ENCODE peak calls at places on chromosome 11, in seven cellular contexts. One of them, this sample, is unnamed.

GRCh38 chr11:10664005-10664404 is 29.6 kb downstream of the IRAG1 start:
- DNase-seq in OCI-LY7: no peak
- DNase-seq in dorsolateral prefrontal cortex: no peak
- DNase-seq in AG10803: no peak
- DNase-seq in A549: no peak
- DNase-seq in GM20000: no peak
- DNase-seq in mucosa of descending colon: no peak
- DNase-seq in this sample: no peak

GRCh38 chr11:111911563-111912401 is at the start of gene CRYAB:
- DNase-seq in dorsolateral prefrontal cortex: peak; percentile 92
- DNase-seq in mucosa of descending colon: peak; percentile 76
- DNase-seq in AG10803: peak; percentile 98
- DNase-seq in GM20000: no peak
- DNase-seq in A549: no peak
- DNase-seq in OCI-LY7: no peak
- DNase-seq in this sample: peak; percentile 82

GRCh38 chr11:76077575-76078150 is 128.6 kb downstream of the WNT11 start:
- DNase-seq in GM20000: no peak
- DNase-seq in OCI-LY7: peak; percentile 8
- DNase-seq in A549: no peak
- DNase-seq in mucosa of descending colon: no peak
- DNase-seq in dorsolateral prefrontal cortex: no peak
- DNase-seq in AG10803: no peak
- DNase-seq in this sample: no peak

GRCh38 chr11:25612806-25613205 is 719.1 kb upstream of the ANO3 start:
- DNase-seq in A549: no peak
- DNase-seq in GM20000: no peak
- DNase-seq in dorsolateral prefrontal cortex: no peak
- DNase-seq in OCI-LY7: no peak
- DNase-seq in AG10803: no peak
- DNase-seq in mucosa of descending colon: no peak
- DNase-seq in this sample: no peak

GRCh38 chr11:120817131-120817530 is 206.8 kb upstream of the TBCEL start:
- DNase-seq in AG10803: no peak
- DNase-seq in dorsolateral prefrontal cortex: no peak
- DNase-seq in OCI-LY7: no peak
- DNase-seq in mucosa of descending colon: no peak
- DNase-seq in A549: no peak
- DNase-seq in GM20000: no peak
- DNase-seq in this sample: no peak

GRCh38 chr11:3972431-3972830 is 117.0 kb downstream of the STIM1 start:
- DNase-seq in GM20000: no peak
- DNase-seq in OCI-LY7: no peak
- DNase-seq in A549: no peak
- DNase-seq in AG10803: no peak
- DNase-seq in mucosa of descending colon: no peak
- DNase-seq in dorsolateral prefrontal cortex: no peak
- DNase-seq in this sample: no peak

GRCh38 chr11:30585067-30585891 is 874 bp downstream of the MPPED2 start:
- DNase-seq in GM20000: peak; percentile 53
- DNase-seq in A549: peak; percentile 3
- DNase-seq in OCI-LY7: no peak
- DNase-seq in AG10803: no peak
- DNase-seq in dorsolateral prefrontal cortex: peak; percentile 37
- DNase-seq in mucosa of descending colon: peak; percentile 41
- DNase-seq in this sample: no peak

GRCh38 chr11:126992804-126993111 is 7.8 kb downstream of the KIRREL3 start:
- DNase-seq in dorsolateral prefrontal cortex: no peak
- DNase-seq in mucosa of descending colon: no peak
- DNase-seq in GM20000: no peak
- DNase-seq in A549: no peak
- DNase-seq in AG10803: peak; percentile 98
- DNase-seq in OCI-LY7: no peak
- DNase-seq in this sample: peak; percentile 85

GRCh38 chr11:42239102-42239501 is 779.6 kb upstream of the LRRC4C start:
- DNase-seq in dorsolateral prefrontal cortex: no peak
- DNase-seq in GM20000: no peak
- DNase-seq in A549: no peak
- DNase-seq in OCI-LY7: no peak
- DNase-seq in AG10803: peak; percentile 53
- DNase-seq in mucosa of descending colon: no peak
- DNase-seq in this sample: no peak

GRCh38 chr11:1759151-1759850 is 4.4 kb downstream of the CTSD start:
- DNase-seq in dorsolateral prefrontal cortex: no peak
- DNase-seq in OCI-LY7: no peak
- DNase-seq in GM20000: no peak
- DNase-seq in AG10803: no peak
- DNase-seq in A549: no peak
- DNase-seq in mucosa of descending colon: peak; percentile 57
- DNase-seq in this sample: no peak

GRCh38 chr11:77209663-77210062 is 81.6 kb downstream of the MYO7A start:
- DNase-seq in OCI-LY7: no peak
- DNase-seq in A549: no peak
- DNase-seq in mucosa of descending colon: no peak
- DNase-seq in dorsolateral prefrontal cortex: no peak
- DNase-seq in AG10803: no peak
- DNase-seq in GM20000: no peak
- DNase-seq in this sample: no peak

DNA sequence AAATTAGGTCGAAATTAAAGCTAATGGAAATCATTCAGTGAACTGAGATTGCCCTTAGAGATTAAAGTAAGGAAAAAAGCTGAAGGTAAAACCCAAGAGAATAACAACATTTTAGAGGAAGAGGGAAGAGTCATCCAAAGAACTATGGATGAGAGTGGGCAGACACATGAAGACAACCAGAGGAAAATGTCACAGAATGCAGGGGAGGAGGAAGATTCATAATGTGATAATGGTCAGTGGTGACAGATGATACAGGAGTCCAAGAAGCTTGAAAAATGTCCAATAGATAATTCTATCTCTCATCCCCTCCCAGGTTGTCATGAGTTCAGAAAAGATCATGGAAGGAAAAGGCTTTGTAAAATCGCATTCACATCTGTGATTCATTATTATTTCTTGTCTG is 282.3 kb upstream of the CCDC90B start:
- DNase-seq in AG10803: no peak
- DNase-seq in A549: no peak
- DNase-seq in mucosa of descending colon: no peak
- DNase-seq in OCI-LY7: no peak
- DNase-seq in dorsolateral prefrontal cortex: no peak
- DNase-seq in GM20000: no peak
- DNase-seq in this sample: no peak
- TF ChIP-seq CTCF in AG10803: no peak
- TF ChIP-seq CTCF in A549: no peak
- TF ChIP-seq CTCF in mucosa of descending colon: no peak
- TF ChIP-seq CTCF in OCI-LY7: no peak
- TF ChIP-seq CTCF in dorsolateral prefrontal cortex: no peak
- TF ChIP-seq CTCF in GM20000: no peak
- TF ChIP-seq CTCF in this sample: no peak

GRCh38 chr11:118294053-118294452 is 10.5 kb upstream of the CD3E start:
- DNase-seq in GM20000: no peak
- DNase-seq in A549: no peak
- DNase-seq in OCI-LY7: no peak
- DNase-seq in dorsolateral prefrontal cortex: no peak
- DNase-seq in mucosa of descending colon: no peak
- DNase-seq in AG10803: no peak
- DNase-seq in this sample: no peak

GRCh38 chr11:118289411-118289810 is 15.1 kb upstream of the CD3E start:
- DNase-seq in GM20000: no peak
- DNase-seq in OCI-LY7: no peak
- DNase-seq in mucosa of descending colon: no peak
- DNase-seq in AG10803: no peak
- DNase-seq in dorsolateral prefrontal cortex: no peak
- DNase-seq in A549: no peak
- DNase-seq in this sample: peak; percentile 14

GRCh38 chr11:118287006-118287405 is 17.5 kb upstream of the CD3E start:
- DNase-seq in mucosa of descending colon: no peak
- DNase-seq in AG10803: peak; percentile 16
- DNase-seq in A549: no peak
- DNase-seq in dorsolateral prefrontal cortex: no peak
- DNase-seq in GM20000: no peak
- DNase-seq in OCI-LY7: no peak
- DNase-seq in this sample: peak; percentile 20

GRCh38 chr11:118291453-118291852 is 13.1 kb upstream of the CD3E start:
- DNase-seq in OCI-LY7: no peak
- DNase-seq in mucosa of descending colon: no peak
- DNase-seq in A549: no peak
- DNase-seq in AG10803: no peak
- DNase-seq in GM20000: no peak
- DNase-seq in dorsolateral prefrontal cortex: no peak
- DNase-seq in this sample: peak; percentile 19

DNA sequence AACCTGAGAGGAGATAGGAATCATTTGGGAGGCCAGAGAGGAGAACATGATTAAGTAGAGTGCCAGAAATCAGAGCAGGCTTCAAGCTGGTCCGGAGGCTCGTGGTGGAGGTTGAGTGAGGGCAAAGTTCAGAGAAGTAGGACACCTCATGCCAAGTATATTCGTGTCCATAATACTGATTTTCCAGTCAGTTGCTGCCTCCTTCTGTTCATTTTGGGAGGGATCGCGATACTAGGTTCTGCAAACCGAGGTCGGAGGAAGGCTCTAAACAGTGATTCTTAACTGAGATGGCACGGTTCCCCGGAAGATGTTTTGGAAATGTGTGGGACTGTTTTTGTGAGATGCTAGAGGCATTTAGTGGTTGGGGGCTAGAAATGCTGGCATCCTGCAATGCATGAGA is 13.6 kb upstream of the CD3E start:
- DNase-seq in A549: peak; percentile 18
- DNase-seq in mucosa of descending colon: no peak
- DNase-seq in GM20000: peak; percentile 39
- DNase-seq in AG10803: no peak
- DNase-seq in OCI-LY7: peak; percentile 34
- DNase-seq in dorsolateral prefrontal cortex: no peak
- DNase-seq in this sample: no peak
- TF ChIP-seq CTCF in A549: peak; percentile 36
- TF ChIP-seq CTCF in mucosa of descending colon: no peak
- TF ChIP-seq CTCF in GM20000: peak; percentile 32
- TF ChIP-seq CTCF in AG10803: peak; percentile 5
- TF ChIP-seq CTCF in OCI-LY7: peak; percentile 57
- TF ChIP-seq CTCF in dorsolateral prefrontal cortex: peak; percentile 55
- TF ChIP-seq CTCF in this sample: no peak

DNA sequence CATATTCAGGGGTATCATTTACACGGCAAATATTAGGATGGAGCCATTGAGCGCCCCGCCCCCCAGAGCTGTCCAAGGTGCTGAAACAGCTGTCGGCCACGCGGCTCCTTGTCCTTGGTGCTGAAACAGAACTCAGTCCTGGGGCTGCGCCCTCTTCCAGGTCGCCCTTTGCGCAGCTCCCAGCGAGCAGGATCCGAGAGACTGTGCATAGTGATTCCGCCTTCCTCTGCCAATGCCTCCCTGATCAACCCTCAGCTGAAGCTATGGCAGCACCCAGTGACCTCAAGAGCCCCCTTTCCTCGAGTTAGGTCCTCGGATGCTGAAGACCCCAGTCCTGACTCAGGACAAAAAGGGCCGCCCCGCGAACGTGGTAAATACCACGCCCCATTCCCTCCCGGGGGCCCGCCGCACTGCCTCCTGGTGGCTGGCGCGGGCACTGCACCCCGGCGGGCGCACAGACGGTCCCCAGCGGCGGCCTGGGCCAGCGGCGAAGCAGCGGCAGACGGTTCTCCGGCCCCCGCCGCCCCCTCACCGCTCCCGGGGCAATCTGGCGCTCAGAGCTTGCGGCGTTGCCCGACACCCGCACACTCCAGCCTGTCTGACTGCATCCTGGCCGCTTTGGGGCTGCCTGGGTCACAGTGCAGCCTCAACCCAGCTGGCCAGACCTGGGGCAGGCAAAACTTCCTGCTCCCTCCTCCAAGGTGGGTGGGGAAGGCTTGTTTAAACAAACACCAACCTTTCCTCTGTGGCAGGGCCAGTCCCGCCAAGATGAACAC is 13.4 kb downstream of the SYT7 start:
- DNase-seq in GM20000: peak; percentile 89
- DNase-seq in mucosa of descending colon: peak; percentile 74
- DNase-seq in OCI-LY7: peak; percentile 74
- DNase-seq in A549: peak; percentile 92
- DNase-seq in dorsolateral prefrontal cortex: no peak
- DNase-seq in AG10803: peak; percentile 49
- DNase-seq in this sample: peak; percentile 60
- TF ChIP-seq CTCF in GM20000: peak; percentile 40
- TF ChIP-seq CTCF in mucosa of descending colon: peak; percentile 35
- TF ChIP-seq CTCF in OCI-LY7: peak; percentile 62
- TF ChIP-seq CTCF in A549: peak; percentile 72
- TF ChIP-seq CTCF in dorsolateral prefrontal cortex: peak; percentile 26
- TF ChIP-seq CTCF in AG10803: no peak
- TF ChIP-seq CTCF in this sample: peak; percentile 22

GRCh38 chr11:57133616-57134015 is 48.1 kb upstream of the LRRC55 start:
- DNase-seq in OCI-LY7: no peak
- DNase-seq in AG10803: no peak
- DNase-seq in dorsolateral prefrontal cortex: no peak
- DNase-seq in A549: no peak
- DNase-seq in mucosa of descending colon: no peak
- DNase-seq in GM20000: no peak
- DNase-seq in this sample: no peak

GRCh38 chr11:57135020-57135751 is 46.6 kb upstream of the LRRC55 start:
- DNase-seq in A549: no peak
- DNase-seq in GM20000: no peak
- DNase-seq in AG10803: no peak
- DNase-seq in OCI-LY7: no peak
- DNase-seq in dorsolateral prefrontal cortex: no peak
- DNase-seq in mucosa of descending colon: no peak
- DNase-seq in this sample: no peak

GRCh38 chr11:57134284-57134683 is 47.5 kb upstream of the LRRC55 start:
- DNase-seq in AG10803: no peak
- DNase-seq in mucosa of descending colon: no peak
- DNase-seq in GM20000: no peak
- DNase-seq in OCI-LY7: no peak
- DNase-seq in A549: no peak
- DNase-seq in dorsolateral prefrontal cortex: no peak
- DNase-seq in this sample: no peak

GRCh38 chr11:57126766-57127400 is 54.9 kb upstream of the LRRC55 start:
- DNase-seq in A549: no peak
- DNase-seq in dorsolateral prefrontal cortex: no peak
- DNase-seq in AG10803: no peak
- DNase-seq in GM20000: no peak
- DNase-seq in mucosa of descending colon: no peak
- DNase-seq in OCI-LY7: no peak
- DNase-seq in this sample: no peak

DNA sequence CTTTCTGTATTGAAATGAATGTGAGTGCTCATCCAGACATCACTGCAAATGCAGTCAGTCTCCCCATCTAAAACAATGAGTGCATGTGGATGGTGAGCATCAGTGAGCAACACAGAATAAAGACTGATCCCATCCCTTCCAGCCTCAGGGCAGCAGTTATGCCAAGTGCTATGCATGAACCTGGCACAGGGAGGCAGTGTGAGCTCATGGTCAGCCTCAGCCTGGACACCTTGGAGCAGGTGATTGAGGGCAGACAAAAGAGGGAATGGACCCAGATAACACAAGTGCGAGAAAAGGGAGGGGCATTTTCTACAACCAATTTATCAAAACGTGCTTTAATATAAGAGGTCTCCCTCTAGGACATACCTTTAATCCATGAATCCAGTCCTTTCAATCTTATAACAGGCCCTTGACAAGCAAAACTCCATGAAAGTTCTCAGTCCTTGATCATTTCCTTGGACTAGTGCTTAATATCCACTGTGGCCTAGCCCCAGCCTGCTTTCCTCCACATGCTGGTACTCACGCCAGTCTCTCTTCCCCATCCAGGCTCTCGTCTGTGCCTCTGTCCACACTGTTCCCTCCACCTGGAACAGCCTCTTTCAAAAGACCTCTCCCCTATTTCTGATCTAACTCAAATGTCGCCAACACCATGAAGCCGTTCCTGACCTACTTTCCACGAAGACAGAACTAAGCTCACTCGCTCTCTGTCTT is 50.5 kb upstream of the LRRC55 start:
- DNase-seq in A549: no peak
- DNase-seq in dorsolateral prefrontal cortex: no peak
- DNase-seq in mucosa of descending colon: no peak
- DNase-seq in GM20000: no peak
- DNase-seq in AG10803: peak; percentile 8
- DNase-seq in OCI-LY7: no peak
- DNase-seq in this sample: peak; percentile 41
- TF ChIP-seq CTCF in A549: peak; percentile 39
- TF ChIP-seq CTCF in dorsolateral prefrontal cortex: peak; percentile 41
- TF ChIP-seq CTCF in mucosa of descending colon: no peak
- TF ChIP-seq CTCF in GM20000: peak; percentile 26
- TF ChIP-seq CTCF in AG10803: peak; percentile 67
- TF ChIP-seq CTCF in OCI-LY7: peak; percentile 46
- TF ChIP-seq CTCF in this sample: peak; percentile 61

This sample was measured in foreskin fibroblast.